ENCODE peak calls at places on chromosomes 2 and 18, in six cellular contexts. One of them, this sample, is unnamed. For H3K36me3, the result is how much of the 10 kb centered on the place peaks cover.

GRCh38 chr2:119522561-119523110 is 1.6 kb downstream of the SCTR start:
- DNase-seq in tibial nerve: no peak
- DNase-seq in IMR-90: no peak
- DNase-seq in heart left ventricle: no peak
- DNase-seq in lung: no peak
- DNase-seq in astrocyte: no peak
- DNase-seq in this sample: no peak

GRCh38 chr2:102110596-102111334 is 31.8 kb upstream of the IL1R1 start:
- DNase-seq in tibial nerve: no peak
- DNase-seq in heart left ventricle: no peak
- DNase-seq in lung: no peak
- DNase-seq in IMR-90: no peak
- DNase-seq in astrocyte: no peak
- DNase-seq in this sample: no peak

GRCh38 chr2:161200327-161200726 is 40.1 kb downstream of the TANK start:
- DNase-seq in heart left ventricle: no peak
- DNase-seq in lung: no peak
- DNase-seq in IMR-90: no peak
- DNase-seq in astrocyte: no peak
- DNase-seq in tibial nerve: no peak
- DNase-seq in this sample: no peak

GRCh38 chr2:225422145-225422544 is 22.6 kb downstream of the NYAP2 start:
- DNase-seq in heart left ventricle: no peak
- DNase-seq in astrocyte: no peak
- DNase-seq in lung: no peak
- DNase-seq in tibial nerve: no peak
- DNase-seq in IMR-90: no peak
- DNase-seq in this sample: no peak

GRCh38 chr2:11155326-11156059 is at the start of gene SLC66A3:
- DNase-seq in tibial nerve: no peak
- DNase-seq in IMR-90: peak
- DNase-seq in heart left ventricle: no peak
- DNase-seq in lung: no peak
- DNase-seq in astrocyte: peak
- DNase-seq in this sample: peak

GRCh38 chr2:66872056-66872821 is 437.3 kb downstream of the MEIS1 start:
- DNase-seq in tibial nerve: no peak
- DNase-seq in astrocyte: peak
- DNase-seq in lung: no peak
- DNase-seq in IMR-90: peak
- DNase-seq in heart left ventricle: no peak
- DNase-seq in this sample: no peak

GRCh38 chr2:178836807-178837206 is 29.6 kb upstream of the TTN start:
- DNase-seq in IMR-90: no peak
- DNase-seq in tibial nerve: no peak
- DNase-seq in heart left ventricle: no peak
- DNase-seq in astrocyte: no peak
- DNase-seq in lung: no peak
- DNase-seq in this sample: no peak

GRCh38 chr2:214436470-214436869 is 25.6 kb downstream of the VWC2L start:
- DNase-seq in heart left ventricle: no peak
- DNase-seq in IMR-90: no peak
- DNase-seq in tibial nerve: no peak
- DNase-seq in astrocyte: no peak
- DNase-seq in lung: no peak
- DNase-seq in this sample: no peak

GRCh38 chr2:219758907-219759680 is 131.7 kb downstream of the SLC4A3 start:
- DNase-seq in astrocyte: no peak
- DNase-seq in IMR-90: no peak
- DNase-seq in tibial nerve: no peak
- DNase-seq in heart left ventricle: no peak
- DNase-seq in lung: no peak
- DNase-seq in this sample: no peak

GRCh38 chr2:240435457-240435954 is at the start of gene GPC1:
- DNase-seq in tibial nerve: peak
- DNase-seq in heart left ventricle: peak
- DNase-seq in astrocyte: peak
- DNase-seq in lung: peak
- DNase-seq in IMR-90: peak
- DNase-seq in this sample: no peak

GRCh38 chr2:209666296-209666695 is 105.3 kb upstream of the UNC80 start:
- DNase-seq in IMR-90: no peak
- DNase-seq in astrocyte: no peak
- DNase-seq in heart left ventricle: no peak
- DNase-seq in lung: no peak
- DNase-seq in tibial nerve: no peak
- DNase-seq in this sample: no peak

GRCh38 chr2:29920130-29920577 is 1.2 kb downstream of the ALK start:
- DNase-seq in lung: peak
- DNase-seq in heart left ventricle: peak
- DNase-seq in tibial nerve: no peak
- DNase-seq in IMR-90: no peak
- DNase-seq in astrocyte: peak
- DNase-seq in this sample: no peak

GRCh38 chr2:45709137-45709536 is 57.7 kb downstream of the PRKCE start:
- DNase-seq in astrocyte: no peak
- DNase-seq in heart left ventricle: peak
- DNase-seq in lung: no peak
- DNase-seq in IMR-90: no peak
- DNase-seq in tibial nerve: no peak
- DNase-seq in this sample: no peak

GRCh38 chr2:78766459-78766858 is 259.0 kb upstream of the REG3G start:
- DNase-seq in lung: no peak
- DNase-seq in heart left ventricle: no peak
- DNase-seq in tibial nerve: no peak
- DNase-seq in astrocyte: no peak
- DNase-seq in IMR-90: no peak
- DNase-seq in this sample: no peak

GRCh38 chr2:209985879-209986278 is 16.6 kb upstream of the RPE start:
- DNase-seq in heart left ventricle: no peak
- DNase-seq in lung: no peak
- DNase-seq in IMR-90: no peak
- DNase-seq in tibial nerve: no peak
- DNase-seq in astrocyte: no peak
- DNase-seq in this sample: no peak

GRCh38 chr18:11040823-11041712 is 108.3 kb downstream of the PIEZO2 start:
- DNase-seq in IMR-90: peak
- DNase-seq in tibial nerve: peak
- DNase-seq in astrocyte: peak
- DNase-seq in heart left ventricle: no peak
- DNase-seq in lung: peak
- DNase-seq in this sample: no peak

DNA sequence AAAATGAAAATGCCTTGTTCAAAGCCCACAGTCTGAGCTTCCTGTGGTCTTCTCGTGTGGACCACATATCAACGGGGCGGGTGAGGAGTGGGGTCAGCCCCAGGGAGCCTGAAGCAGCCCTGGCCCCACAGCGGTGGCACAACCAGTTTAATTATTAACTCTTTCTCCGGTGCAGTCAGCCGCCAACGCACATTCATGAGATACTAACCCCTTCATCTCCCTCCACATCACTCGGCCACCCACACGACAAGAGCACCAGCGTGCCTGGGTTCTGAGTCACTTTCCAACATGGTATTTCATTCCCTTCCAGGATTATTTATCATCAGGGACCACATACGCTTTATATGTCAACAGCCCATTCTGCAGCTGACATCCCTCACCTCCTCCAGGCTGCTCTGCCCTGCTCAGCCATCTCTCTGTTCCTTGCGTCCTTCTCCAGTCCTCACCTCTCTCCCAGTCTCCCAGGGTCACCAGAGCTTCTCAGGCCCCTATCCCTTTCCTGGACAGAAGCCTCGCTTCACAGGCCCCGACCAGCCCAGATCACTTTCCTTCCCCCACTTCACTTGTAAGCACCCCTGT is 48.0 kb upstream of the ID2 start:
- DNase-seq in IMR-90: peak
- DNase-seq in lung: no peak
- DNase-seq in tibial nerve: no peak
- DNase-seq in heart left ventricle: no peak
- DNase-seq in astrocyte: peak
- DNase-seq in this sample: peak
- H3K4me3 ChIP-seq in IMR-90: no peak
- H3K4me3 ChIP-seq in lung: no peak
- H3K4me3 ChIP-seq in tibial nerve: no peak
- H3K4me3 ChIP-seq in heart left ventricle: no peak
- H3K4me3 ChIP-seq in astrocyte: peak
- H3K4me3 ChIP-seq in this sample: no peak

GRCh38 chr2:32416519-32416918 is 59.7 kb downstream of the BIRC6 start:
- DNase-seq in tibial nerve: no peak
- DNase-seq in astrocyte: no peak
- DNase-seq in lung: no peak
- DNase-seq in heart left ventricle: no peak
- DNase-seq in IMR-90: no peak
- DNase-seq in this sample: no peak
- H3K36me3 ChIP-seq in tibial nerve: under half
- H3K36me3 ChIP-seq in astrocyte: under half
- H3K36me3 ChIP-seq in lung: under half
- H3K36me3 ChIP-seq in heart left ventricle: under half
- H3K36me3 ChIP-seq in IMR-90: under half
- H3K36me3 ChIP-seq in this sample: under half

GRCh38 chr2:16615687-16616615 is 49.7 kb downstream of the CYRIA start:
- DNase-seq in tibial nerve: no peak
- DNase-seq in heart left ventricle: peak
- DNase-seq in astrocyte: no peak
- DNase-seq in IMR-90: no peak
- DNase-seq in lung: no peak
- DNase-seq in this sample: no peak
- TF ChIP-seq CTCF in tibial nerve: no peak
- TF ChIP-seq CTCF in heart left ventricle: no peak
- TF ChIP-seq CTCF in astrocyte: no peak
- TF ChIP-seq CTCF in IMR-90: no peak
- TF ChIP-seq CTCF in lung: no peak
- TF ChIP-seq CTCF in this sample: no peak

DNA sequence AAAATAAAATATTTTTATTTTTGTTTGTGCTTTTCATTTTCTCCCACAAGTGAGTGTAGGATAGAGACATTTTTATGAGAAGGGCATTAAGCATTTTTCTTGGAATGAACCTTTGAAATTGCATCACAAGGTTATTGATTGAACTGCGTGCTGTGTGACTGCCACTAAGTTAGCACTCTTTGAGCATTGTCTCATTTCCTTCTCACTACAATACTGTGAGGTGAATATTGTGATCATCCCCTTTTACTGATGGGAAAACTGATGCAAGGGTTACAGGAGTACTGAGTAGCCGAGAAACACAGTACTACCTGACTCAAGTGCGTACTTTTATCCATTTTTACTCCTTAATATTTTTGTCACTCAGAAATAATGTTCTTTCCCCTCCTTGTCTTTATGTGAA is 2.0 kb downstream of the NBEAL1 start:
- DNase-seq in lung: no peak
- DNase-seq in IMR-90: no peak
- DNase-seq in astrocyte: no peak
- DNase-seq in tibial nerve: no peak
- DNase-seq in heart left ventricle: no peak
- DNase-seq in this sample: no peak
- H3K4me3 ChIP-seq in lung: no peak
- H3K4me3 ChIP-seq in IMR-90: peak
- H3K4me3 ChIP-seq in astrocyte: peak
- H3K4me3 ChIP-seq in tibial nerve: peak
- H3K4me3 ChIP-seq in heart left ventricle: peak
- H3K4me3 ChIP-seq in this sample: peak

GRCh38 chr2:46999084-46999483 is 83.5 kb upstream of the MCFD2 start:
- DNase-seq in lung: no peak
- DNase-seq in astrocyte: no peak
- DNase-seq in IMR-90: no peak
- DNase-seq in heart left ventricle: no peak
- DNase-seq in tibial nerve: no peak
- DNase-seq in this sample: no peak
- H3K36me3 ChIP-seq in lung: under half
- H3K36me3 ChIP-seq in astrocyte: under half
- H3K36me3 ChIP-seq in IMR-90: under half
- H3K36me3 ChIP-seq in heart left ventricle: under half
- H3K36me3 ChIP-seq in tibial nerve: under half
- H3K36me3 ChIP-seq in this sample: under half

DNA sequence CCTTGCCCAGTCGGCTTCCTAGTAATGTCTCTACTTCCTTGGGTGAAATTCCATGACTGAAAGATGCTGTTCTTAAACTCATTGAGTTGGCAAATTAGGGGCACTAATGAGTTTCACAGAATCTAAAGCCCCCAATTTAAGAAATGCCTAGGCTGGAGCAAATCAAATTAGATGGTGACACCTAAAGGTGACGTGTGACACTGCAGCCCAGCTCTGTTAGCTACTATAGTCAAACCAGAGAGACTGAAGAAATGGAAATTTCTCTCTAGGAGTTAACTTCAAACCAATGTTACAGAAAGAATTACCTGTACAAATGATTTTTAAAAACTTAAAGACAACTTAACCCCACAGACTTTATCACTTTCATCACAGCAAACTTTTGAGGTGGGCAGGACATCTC is 37.2 kb downstream of the LCT start:
- DNase-seq in tibial nerve: no peak
- DNase-seq in IMR-90: no peak
- DNase-seq in astrocyte: no peak
- DNase-seq in heart left ventricle: no peak
- DNase-seq in lung: no peak
- DNase-seq in this sample: no peak
- TF ChIP-seq CTCF in tibial nerve: no peak
- TF ChIP-seq CTCF in IMR-90: no peak
- TF ChIP-seq CTCF in astrocyte: no peak
- TF ChIP-seq CTCF in heart left ventricle: no peak
- TF ChIP-seq CTCF in lung: no peak
- TF ChIP-seq CTCF in this sample: no peak

GRCh38 chr2:222297600-222297935 is 1.2 kb downstream of the PAX3 start:
- DNase-seq in lung: no peak
- DNase-seq in tibial nerve: no peak
- DNase-seq in astrocyte: no peak
- DNase-seq in heart left ventricle: no peak
- DNase-seq in IMR-90: no peak
- DNase-seq in this sample: no peak

GRCh38 chr2:222296311-222296736 is 2.5 kb downstream of the PAX3 start:
- DNase-seq in astrocyte: no peak
- DNase-seq in lung: no peak
- DNase-seq in tibial nerve: no peak
- DNase-seq in IMR-90: no peak
- DNase-seq in heart left ventricle: no peak
- DNase-seq in this sample: no peak

GRCh38 chr2:222298311-222299150 is at the start of gene PAX3:
- DNase-seq in tibial nerve: no peak
- DNase-seq in astrocyte: peak
- DNase-seq in lung: no peak
- DNase-seq in IMR-90: no peak
- DNase-seq in heart left ventricle: no peak
- DNase-seq in this sample: no peak

GRCh38 chr2:222296911-222297599 is 1.7 kb downstream of the PAX3 start:
- DNase-seq in lung: no peak
- DNase-seq in tibial nerve: no peak
- DNase-seq in IMR-90: no peak
- DNase-seq in astrocyte: peak
- DNase-seq in heart left ventricle: no peak
- DNase-seq in this sample: no peak

GRCh38 chr2:222298000-222298310 is 843 bp downstream of the PAX3 start:
- DNase-seq in lung: no peak
- DNase-seq in heart left ventricle: no peak
- DNase-seq in tibial nerve: no peak
- DNase-seq in astrocyte: no peak
- DNase-seq in IMR-90: no peak
- DNase-seq in this sample: no peak
- H3K4me3 ChIP-seq in lung: no peak
- H3K4me3 ChIP-seq in heart left ventricle: peak
- H3K4me3 ChIP-seq in tibial nerve: peak
- H3K4me3 ChIP-seq in astrocyte: peak
- H3K4me3 ChIP-seq in IMR-90: no peak
- H3K4me3 ChIP-seq in this sample: peak

GRCh38 chr18:9562584-9562983 is 51.8 kb downstream of the PPP4R1 start:
- DNase-seq in IMR-90: peak
- DNase-seq in tibial nerve: no peak
- DNase-seq in astrocyte: no peak
- DNase-seq in lung: no peak
- DNase-seq in heart left ventricle: no peak
- DNase-seq in this sample: no peak
- H3K36me3 ChIP-seq in IMR-90: under half
- H3K36me3 ChIP-seq in tibial nerve: under half
- H3K36me3 ChIP-seq in astrocyte: under half
- H3K36me3 ChIP-seq in lung: under half
- H3K36me3 ChIP-seq in heart left ventricle: under half
- H3K36me3 ChIP-seq in this sample: under half